ENCODE peak calls at places on chromosomes 13 and 19, in eight cellular contexts. B is stimulated activated CD4-positive, alpha-beta T cell treated with anti-CD3 and anti-CD28 coated beads, Interleukin-1b, Interleukin-23, amount 100 ng/mL, for 24 hours; G is WERI-Rb-1; N is GM23248; W is naive thymus-derived CD4-positive, alpha-beta T cell; K is Peyer's patch; L is EH; P is AG08395. R is an unnamed sample.
A peak's percentile ranks its signal among the peaks of the same experiment; 100 is the strongest.

GRCh38 chr13:109779074-109779473 is 7.3 kb downstream of the IRS2 start:
- DNase-seq in B (no peak), G (no peak), N (no peak), W (peak; percentile 79), K (no peak), L (no peak), P (no peak), R (no peak)

GRCh38 chr13:113947321-113948033 is 26.4 kb downstream of the C13orf46 start:
- DNase-seq in B (no peak), G (peak; percentile 82), N (peak; percentile 76), W (no peak), K (peak; percentile 70), L (peak; percentile 68), P (peak; percentile 86), R (no peak)

GRCh38 chr19:46718157-46718933 is 1.4 kb upstream of the PRKD2 start:
- DNase-seq in B (peak; percentile 50), G (peak; percentile 36), N (peak; percentile 36), W (peak; percentile 63), K (no peak), L (no peak), P (no peak), R (no peak)

GRCh38 chr13:33721719-33722118 is 96.2 kb upstream of the RFC3 start:
- DNase-seq in B (no peak), G (no peak), N (peak; percentile 79), W (no peak), K (no peak), L (peak; percentile 86), P (peak; percentile 35), R (no peak)

GRCh38 chr13:79450110-79450509 is 30.8 kb upstream of the NDFIP2 start:
- DNase-seq in B (no peak), G (no peak), N (no peak), W (no peak), K (no peak), L (no peak), P (no peak), R (no peak)

GRCh38 chr19:2820112-2820702 is 539 bp downstream of the ZNF554 start:
- DNase-seq in B (no peak), G (no peak), N (peak; percentile 43), W (no peak), K (peak; percentile 56), L (peak; percentile 24), P (no peak), R (peak; percentile 23)

GRCh38 chr19:33221641-33222040 is 4.0 kb downstream of the SLC7A10 start:
- DNase-seq in B (no peak), G (no peak), N (peak; percentile 10), W (no peak), K (no peak), L (no peak), P (no peak), R (no peak)

GRCh38 chr19:10971107-10971715 is 10.4 kb downstream of the SMARCA4 start:
- DNase-seq in B (no peak), G (no peak), N (no peak), W (no peak), K (no peak), L (no peak), P (no peak), R (no peak)